ENCODE peak calls at places on chromosomes 5 and 9, in ten cellular contexts. One of them, this sample, is unnamed.

GRCh38 chr5:115507682-115508081 is 36.9 kb downstream of the FEM1C start:
- DNase-seq in choroid plexus epithelial cell: peak
- DNase-seq in cardiac fibroblast: peak
- DNase-seq in heart right ventricle: no peak
- DNase-seq in astrocyte of the spinal cord: peak
- DNase-seq in lower leg skin: no peak
- DNase-seq in activated CD8-positive, alpha-beta T cell treated with anti-CD3 and anti-CD28 coated beads for 36 hours: no peak
- DNase-seq in D721Med: no peak
- DNase-seq in astrocyte: peak
- DNase-seq in fibroblast of lung: peak
- DNase-seq in this sample: no peak

GRCh38 chr5:139982975-139983240 is 60.2 kb downstream of the NRG2 start:
- DNase-seq in choroid plexus epithelial cell: no peak
- DNase-seq in cardiac fibroblast: no peak
- DNase-seq in heart right ventricle: no peak
- DNase-seq in astrocyte of the spinal cord: no peak
- DNase-seq in lower leg skin: no peak
- DNase-seq in activated CD8-positive, alpha-beta T cell treated with anti-CD3 and anti-CD28 coated beads for 36 hours: no peak
- DNase-seq in D721Med: no peak
- DNase-seq in astrocyte: no peak
- DNase-seq in fibroblast of lung: no peak
- DNase-seq in this sample: no peak

GRCh38 chr5:111587728-111588127 is 75.4 kb upstream of the STARD4 start:
- DNase-seq in choroid plexus epithelial cell: no peak
- DNase-seq in cardiac fibroblast: no peak
- DNase-seq in heart right ventricle: no peak
- DNase-seq in astrocyte of the spinal cord: no peak
- DNase-seq in lower leg skin: no peak
- DNase-seq in activated CD8-positive, alpha-beta T cell treated with anti-CD3 and anti-CD28 coated beads for 36 hours: no peak
- DNase-seq in D721Med: no peak
- DNase-seq in astrocyte: no peak
- DNase-seq in fibroblast of lung: no peak
- DNase-seq in this sample: no peak

GRCh38 chr5:124236366-124237231 is 509.8 kb downstream of the ZNF608 start:
- DNase-seq in choroid plexus epithelial cell: no peak
- DNase-seq in cardiac fibroblast: peak
- DNase-seq in heart right ventricle: no peak
- DNase-seq in astrocyte of the spinal cord: no peak
- DNase-seq in lower leg skin: no peak
- DNase-seq in activated CD8-positive, alpha-beta T cell treated with anti-CD3 and anti-CD28 coated beads for 36 hours: no peak
- DNase-seq in D721Med: no peak
- DNase-seq in astrocyte: no peak
- DNase-seq in fibroblast of lung: peak
- DNase-seq in this sample: no peak

GRCh38 chr9:83714316-83714715 is 6.6 kb upstream of the UBQLN1 start:
- DNase-seq in choroid plexus epithelial cell: peak
- DNase-seq in cardiac fibroblast: no peak
- DNase-seq in heart right ventricle: no peak
- DNase-seq in astrocyte of the spinal cord: no peak
- DNase-seq in lower leg skin: no peak
- DNase-seq in activated CD8-positive, alpha-beta T cell treated with anti-CD3 and anti-CD28 coated beads for 36 hours: no peak
- DNase-seq in D721Med: no peak
- DNase-seq in astrocyte: no peak
- DNase-seq in fibroblast of lung: no peak
- DNase-seq in this sample: no peak

GRCh38 chr9:15244001-15244441 is 63.0 kb downstream of the TTC39B start:
- DNase-seq in choroid plexus epithelial cell: peak
- DNase-seq in cardiac fibroblast: peak
- DNase-seq in heart right ventricle: no peak
- DNase-seq in astrocyte of the spinal cord: peak
- DNase-seq in lower leg skin: no peak
- DNase-seq in activated CD8-positive, alpha-beta T cell treated with anti-CD3 and anti-CD28 coated beads for 36 hours: no peak
- DNase-seq in D721Med: no peak
- DNase-seq in astrocyte: peak
- DNase-seq in fibroblast of lung: peak
- DNase-seq in this sample: no peak

GRCh38 chr9:98635374-98635773 is 73.4 kb downstream of the GABBR2 start:
- DNase-seq in choroid plexus epithelial cell: no peak
- DNase-seq in cardiac fibroblast: no peak
- DNase-seq in heart right ventricle: no peak
- DNase-seq in astrocyte of the spinal cord: no peak
- DNase-seq in lower leg skin: no peak
- DNase-seq in activated CD8-positive, alpha-beta T cell treated with anti-CD3 and anti-CD28 coated beads for 36 hours: no peak
- DNase-seq in D721Med: no peak
- DNase-seq in astrocyte: peak
- DNase-seq in fibroblast of lung: peak
- DNase-seq in this sample: no peak

GRCh38 chr9:27382308-27382707 is 85.4 kb upstream of the EQTN start:
- DNase-seq in choroid plexus epithelial cell: no peak
- DNase-seq in cardiac fibroblast: no peak
- DNase-seq in heart right ventricle: no peak
- DNase-seq in astrocyte of the spinal cord: no peak
- DNase-seq in lower leg skin: no peak
- DNase-seq in activated CD8-positive, alpha-beta T cell treated with anti-CD3 and anti-CD28 coated beads for 36 hours: no peak
- DNase-seq in D721Med: no peak
- DNase-seq in astrocyte: no peak
- DNase-seq in fibroblast of lung: no peak
- DNase-seq in this sample: no peak

GRCh38 chr5:109041319-109041718 is 293.6 kb downstream of the FER start:
- DNase-seq in choroid plexus epithelial cell: no peak
- DNase-seq in cardiac fibroblast: no peak
- DNase-seq in heart right ventricle: no peak
- DNase-seq in astrocyte of the spinal cord: no peak
- DNase-seq in lower leg skin: no peak
- DNase-seq in activated CD8-positive, alpha-beta T cell treated with anti-CD3 and anti-CD28 coated beads for 36 hours: no peak
- DNase-seq in D721Med: no peak
- DNase-seq in astrocyte: no peak
- DNase-seq in fibroblast of lung: no peak
- DNase-seq in this sample: no peak

GRCh38 chr9:113476511-113476916 is 13.0 kb downstream of the RGS3 start:
- DNase-seq in choroid plexus epithelial cell: no peak
- DNase-seq in cardiac fibroblast: no peak
- DNase-seq in heart right ventricle: no peak
- DNase-seq in astrocyte of the spinal cord: no peak
- DNase-seq in lower leg skin: no peak
- DNase-seq in activated CD8-positive, alpha-beta T cell treated with anti-CD3 and anti-CD28 coated beads for 36 hours: no peak
- DNase-seq in D721Med: no peak
- DNase-seq in astrocyte: no peak
- DNase-seq in fibroblast of lung: no peak
- DNase-seq in this sample: no peak

GRCh38 chr5:62684310-62684709 is 105.7 kb downstream of the LRRC70 start:
- DNase-seq in choroid plexus epithelial cell: no peak
- DNase-seq in cardiac fibroblast: no peak
- DNase-seq in heart right ventricle: no peak
- DNase-seq in astrocyte of the spinal cord: no peak
- DNase-seq in lower leg skin: no peak
- DNase-seq in activated CD8-positive, alpha-beta T cell treated with anti-CD3 and anti-CD28 coated beads for 36 hours: no peak
- DNase-seq in D721Med: no peak
- DNase-seq in astrocyte: no peak
- DNase-seq in fibroblast of lung: no peak
- DNase-seq in this sample: no peak

GRCh38 chr9:132541966-132542830 is 40.2 kb upstream of the BARHL1 start:
- DNase-seq in choroid plexus epithelial cell: no peak
- DNase-seq in cardiac fibroblast: no peak
- DNase-seq in heart right ventricle: no peak
- DNase-seq in astrocyte of the spinal cord: no peak
- DNase-seq in lower leg skin: no peak
- DNase-seq in activated CD8-positive, alpha-beta T cell treated with anti-CD3 and anti-CD28 coated beads for 36 hours: no peak
- DNase-seq in D721Med: no peak
- DNase-seq in astrocyte: no peak
- DNase-seq in fibroblast of lung: no peak
- DNase-seq in this sample: peak

GRCh38 chr9:19998823-19999455 is 210.1 kb upstream of the SLC24A2 start:
- DNase-seq in choroid plexus epithelial cell: peak
- DNase-seq in cardiac fibroblast: no peak
- DNase-seq in heart right ventricle: no peak
- DNase-seq in astrocyte of the spinal cord: peak
- DNase-seq in lower leg skin: no peak
- DNase-seq in activated CD8-positive, alpha-beta T cell treated with anti-CD3 and anti-CD28 coated beads for 36 hours: peak
- DNase-seq in D721Med: no peak
- DNase-seq in astrocyte: peak
- DNase-seq in fibroblast of lung: peak
- DNase-seq in this sample: no peak

GRCh38 chr5:126976520-126977172 is 53.7 kb downstream of the MARCHF3 start:
- DNase-seq in choroid plexus epithelial cell: no peak
- DNase-seq in cardiac fibroblast: no peak
- DNase-seq in heart right ventricle: no peak
- DNase-seq in astrocyte of the spinal cord: no peak
- DNase-seq in lower leg skin: no peak
- DNase-seq in activated CD8-positive, alpha-beta T cell treated with anti-CD3 and anti-CD28 coated beads for 36 hours: no peak
- DNase-seq in D721Med: no peak
- DNase-seq in astrocyte: no peak
- DNase-seq in fibroblast of lung: no peak
- DNase-seq in this sample: no peak

GRCh38 chr5:160280384-160281090 is 31.8 kb downstream of the CCNJL start:
- DNase-seq in choroid plexus epithelial cell: no peak
- DNase-seq in cardiac fibroblast: no peak
- DNase-seq in heart right ventricle: no peak
- DNase-seq in astrocyte of the spinal cord: no peak
- DNase-seq in lower leg skin: no peak
- DNase-seq in activated CD8-positive, alpha-beta T cell treated with anti-CD3 and anti-CD28 coated beads for 36 hours: no peak
- DNase-seq in D721Med: no peak
- DNase-seq in astrocyte: no peak
- DNase-seq in fibroblast of lung: no peak
- DNase-seq in this sample: peak

GRCh38 chr9:136861874-136862457 is 4.1 kb downstream of the EDF1 start:
- DNase-seq in choroid plexus epithelial cell: no peak
- DNase-seq in cardiac fibroblast: no peak
- DNase-seq in heart right ventricle: no peak
- DNase-seq in astrocyte of the spinal cord: no peak
- DNase-seq in lower leg skin: no peak
- DNase-seq in activated CD8-positive, alpha-beta T cell treated with anti-CD3 and anti-CD28 coated beads for 36 hours: no peak
- DNase-seq in D721Med: no peak
- DNase-seq in astrocyte: no peak
- DNase-seq in fibroblast of lung: no peak
- DNase-seq in this sample: peak

GRCh38 chr5:72324186-72324825 is 4.1 kb downstream of the PTCD2 start:
- DNase-seq in choroid plexus epithelial cell: no peak
- DNase-seq in cardiac fibroblast: no peak
- DNase-seq in heart right ventricle: no peak
- DNase-seq in astrocyte of the spinal cord: no peak
- DNase-seq in lower leg skin: no peak
- DNase-seq in activated CD8-positive, alpha-beta T cell treated with anti-CD3 and anti-CD28 coated beads for 36 hours: no peak
- DNase-seq in D721Med: no peak
- DNase-seq in astrocyte: no peak
- DNase-seq in fibroblast of lung: peak
- DNase-seq in this sample: no peak

DNA sequence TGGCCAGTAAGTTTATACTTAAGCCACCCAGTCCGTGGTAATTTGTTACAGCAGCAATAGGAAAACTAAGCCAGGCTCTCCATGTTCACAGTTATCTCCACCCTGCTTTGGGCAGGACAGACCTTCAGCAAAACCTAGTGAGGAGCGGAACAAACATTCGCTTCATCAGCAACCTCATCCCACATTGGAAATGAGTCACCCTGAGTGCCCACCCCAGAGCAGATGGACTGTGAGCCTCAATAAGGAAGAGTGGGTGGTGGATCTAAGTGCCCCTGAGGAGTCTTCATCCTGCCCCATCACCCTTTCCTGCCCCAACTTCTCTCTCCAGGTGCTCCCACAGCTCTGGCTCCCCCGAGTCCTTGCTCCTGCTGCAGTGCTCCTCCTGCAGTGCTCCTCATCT is 78.8 kb downstream of the FSTL4 start:
- DNase-seq in choroid plexus epithelial cell: no peak
- DNase-seq in cardiac fibroblast: no peak
- DNase-seq in heart right ventricle: no peak
- DNase-seq in astrocyte of the spinal cord: no peak
- DNase-seq in lower leg skin: no peak
- DNase-seq in activated CD8-positive, alpha-beta T cell treated with anti-CD3 and anti-CD28 coated beads for 36 hours: no peak
- DNase-seq in D721Med: no peak
- DNase-seq in astrocyte: no peak
- DNase-seq in fibroblast of lung: peak
- DNase-seq in this sample: no peak
- TF ChIP-seq CTCF in choroid plexus epithelial cell: no peak
- TF ChIP-seq CTCF in cardiac fibroblast: no peak
- TF ChIP-seq CTCF in heart right ventricle: no peak
- TF ChIP-seq CTCF in astrocyte of the spinal cord: no peak
- TF ChIP-seq CTCF in lower leg skin: no peak
- TF ChIP-seq CTCF in activated CD8-positive, alpha-beta T cell treated with anti-CD3 and anti-CD28 coated beads for 36 hours: no peak
- TF ChIP-seq CTCF in D721Med: no peak
- TF ChIP-seq CTCF in astrocyte: no peak
- TF ChIP-seq CTCF in fibroblast of lung: no peak
- TF ChIP-seq CTCF in this sample: no peak

GRCh38 chr5:97046270-97046982 is 96.0 kb downstream of the LIX1 start:
- DNase-seq in choroid plexus epithelial cell: peak
- DNase-seq in cardiac fibroblast: peak
- DNase-seq in heart right ventricle: no peak
- DNase-seq in astrocyte of the spinal cord: peak
- DNase-seq in lower leg skin: no peak
- DNase-seq in activated CD8-positive, alpha-beta T cell treated with anti-CD3 and anti-CD28 coated beads for 36 hours: no peak
- DNase-seq in D721Med: no peak
- DNase-seq in astrocyte: peak
- DNase-seq in fibroblast of lung: peak
- DNase-seq in this sample: no peak
- TF ChIP-seq CTCF in choroid plexus epithelial cell: peak
- TF ChIP-seq CTCF in cardiac fibroblast: no peak
- TF ChIP-seq CTCF in heart right ventricle: no peak
- TF ChIP-seq CTCF in astrocyte of the spinal cord: no peak
- TF ChIP-seq CTCF in lower leg skin: no peak
- TF ChIP-seq CTCF in activated CD8-positive, alpha-beta T cell treated with anti-CD3 and anti-CD28 coated beads for 36 hours: no peak
- TF ChIP-seq CTCF in D721Med: no peak
- TF ChIP-seq CTCF in astrocyte: no peak
- TF ChIP-seq CTCF in fibroblast of lung: no peak
- TF ChIP-seq CTCF in this sample: no peak

GRCh38 chr5:147675168-147675567 is 107.4 kb downstream of the JAKMIP2 start:
- DNase-seq in choroid plexus epithelial cell: peak
- DNase-seq in cardiac fibroblast: no peak
- DNase-seq in heart right ventricle: no peak
- DNase-seq in astrocyte of the spinal cord: no peak
- DNase-seq in lower leg skin: no peak
- DNase-seq in activated CD8-positive, alpha-beta T cell treated with anti-CD3 and anti-CD28 coated beads for 36 hours: no peak
- DNase-seq in D721Med: no peak
- DNase-seq in astrocyte: no peak
- DNase-seq in fibroblast of lung: no peak
- DNase-seq in this sample: no peak
- TF ChIP-seq CTCF in choroid plexus epithelial cell: no peak
- TF ChIP-seq CTCF in cardiac fibroblast: no peak
- TF ChIP-seq CTCF in heart right ventricle: no peak
- TF ChIP-seq CTCF in astrocyte of the spinal cord: no peak
- TF ChIP-seq CTCF in lower leg skin: no peak
- TF ChIP-seq CTCF in activated CD8-positive, alpha-beta T cell treated with anti-CD3 and anti-CD28 coated beads for 36 hours: no peak
- TF ChIP-seq CTCF in D721Med: peak
- TF ChIP-seq CTCF in astrocyte: no peak
- TF ChIP-seq CTCF in fibroblast of lung: no peak
- TF ChIP-seq CTCF in this sample: no peak

GRCh38 chr9:72844440-72844768 is 108.4 kb downstream of the ALDH1A1 start:
- DNase-seq in choroid plexus epithelial cell: no peak
- DNase-seq in cardiac fibroblast: no peak
- DNase-seq in heart right ventricle: no peak
- DNase-seq in astrocyte of the spinal cord: no peak
- DNase-seq in lower leg skin: no peak
- DNase-seq in activated CD8-positive, alpha-beta T cell treated with anti-CD3 and anti-CD28 coated beads for 36 hours: no peak
- DNase-seq in D721Med: no peak
- DNase-seq in astrocyte: no peak
- DNase-seq in fibroblast of lung: no peak
- DNase-seq in this sample: no peak

GRCh38 chr9:72839140-72839539 is 113.7 kb downstream of the ALDH1A1 start:
- DNase-seq in choroid plexus epithelial cell: peak
- DNase-seq in cardiac fibroblast: peak
- DNase-seq in heart right ventricle: no peak
- DNase-seq in astrocyte of the spinal cord: no peak
- DNase-seq in lower leg skin: no peak
- DNase-seq in activated CD8-positive, alpha-beta T cell treated with anti-CD3 and anti-CD28 coated beads for 36 hours: no peak
- DNase-seq in D721Med: no peak
- DNase-seq in astrocyte: peak
- DNase-seq in fibroblast of lung: peak
- DNase-seq in this sample: no peak

GRCh38 chr9:72843525-72844439 is 109.1 kb downstream of the ALDH1A1 start:
- DNase-seq in choroid plexus epithelial cell: peak
- DNase-seq in cardiac fibroblast: peak
- DNase-seq in heart right ventricle: no peak
- DNase-seq in astrocyte of the spinal cord: no peak
- DNase-seq in lower leg skin: no peak
- DNase-seq in activated CD8-positive, alpha-beta T cell treated with anti-CD3 and anti-CD28 coated beads for 36 hours: no peak
- DNase-seq in D721Med: no peak
- DNase-seq in astrocyte: no peak
- DNase-seq in fibroblast of lung: no peak
- DNase-seq in this sample: no peak
- TF ChIP-seq CTCF in choroid plexus epithelial cell: peak
- TF ChIP-seq CTCF in cardiac fibroblast: peak
- TF ChIP-seq CTCF in heart right ventricle: no peak
- TF ChIP-seq CTCF in astrocyte of the spinal cord: no peak
- TF ChIP-seq CTCF in lower leg skin: no peak
- TF ChIP-seq CTCF in activated CD8-positive, alpha-beta T cell treated with anti-CD3 and anti-CD28 coated beads for 36 hours: no peak
- TF ChIP-seq CTCF in D721Med: no peak
- TF ChIP-seq CTCF in astrocyte: no peak
- TF ChIP-seq CTCF in fibroblast of lung: no peak
- TF ChIP-seq CTCF in this sample: no peak